ENCODE peak calls at places on chromosomes 12 and 14, in six cellular contexts. One of them, this sample, is unnamed.

GRCh38 chr12:64028541-64028940 is 184.0 kb downstream of the SRGAP1 start:
- DNase-seq in foreskin keratinocyte: no peak
- DNase-seq in transverse colon: no peak
- DNase-seq in GM23338: no peak
- DNase-seq in GM13977: no peak
- DNase-seq in neural crest cell: no peak
- DNase-seq in this sample: no peak

GRCh38 chr12:42587564-42588307 is 1.8 kb downstream of the PRICKLE1 start:
- DNase-seq in foreskin keratinocyte: no peak
- DNase-seq in transverse colon: no peak
- DNase-seq in GM23338: no peak
- DNase-seq in GM13977: no peak
- DNase-seq in neural crest cell: no peak
- DNase-seq in this sample: no peak

GRCh38 chr12:114697246-114697716 is 13.3 kb upstream of the TBX3 start:
- DNase-seq in foreskin keratinocyte: no peak
- DNase-seq in transverse colon: no peak
- DNase-seq in GM23338: no peak
- DNase-seq in GM13977: no peak
- DNase-seq in neural crest cell: no peak
- DNase-seq in this sample: no peak

GRCh38 chr12:79366374-79366773 is 324.4 kb downstream of the PAWR start:
- DNase-seq in foreskin keratinocyte: no peak
- DNase-seq in transverse colon: no peak
- DNase-seq in GM23338: no peak
- DNase-seq in GM13977: no peak
- DNase-seq in neural crest cell: no peak
- DNase-seq in this sample: no peak

GRCh38 chr12:79659961-79660431 is 30.8 kb downstream of the PAWR start:
- DNase-seq in foreskin keratinocyte: no peak
- DNase-seq in transverse colon: no peak
- DNase-seq in GM23338: no peak
- DNase-seq in GM13977: no peak
- DNase-seq in neural crest cell: no peak
- DNase-seq in this sample: no peak

GRCh38 chr14:23910081-23910875 is 43.3 kb upstream of the DHRS4 start:
- DNase-seq in foreskin keratinocyte: peak
- DNase-seq in transverse colon: peak
- DNase-seq in GM23338: peak
- DNase-seq in GM13977: peak
- DNase-seq in neural crest cell: peak
- DNase-seq in this sample: peak

GRCh38 chr12:121107681-121108080 is 25.0 kb upstream of the P2RX7 start:
- DNase-seq in foreskin keratinocyte: no peak
- DNase-seq in transverse colon: no peak
- DNase-seq in GM23338: no peak
- DNase-seq in GM13977: no peak
- DNase-seq in neural crest cell: no peak
- DNase-seq in this sample: no peak

GRCh38 chr14:45252356-45253069 is 489 bp downstream of the MIS18BP1 start:
- DNase-seq in foreskin keratinocyte: no peak
- DNase-seq in transverse colon: no peak
- DNase-seq in GM23338: peak
- DNase-seq in GM13977: no peak
- DNase-seq in neural crest cell: peak
- DNase-seq in this sample: no peak

GRCh38 chr12:52615208-52615868 is 3.0 kb downstream of the KRT73 start:
- DNase-seq in foreskin keratinocyte: no peak
- DNase-seq in transverse colon: no peak
- DNase-seq in GM23338: no peak
- DNase-seq in GM13977: no peak
- DNase-seq in neural crest cell: no peak
- DNase-seq in this sample: no peak

GRCh38 chr14:88227693-88228092 is 95.4 kb downstream of the KCNK10 start:
- DNase-seq in foreskin keratinocyte: no peak
- DNase-seq in transverse colon: no peak
- DNase-seq in GM23338: no peak
- DNase-seq in GM13977: no peak
- DNase-seq in neural crest cell: no peak
- DNase-seq in this sample: no peak

GRCh38 chr12:121053706-121054105 is 14.7 kb upstream of the OASL start:
- DNase-seq in foreskin keratinocyte: no peak
- DNase-seq in transverse colon: no peak
- DNase-seq in GM23338: no peak
- DNase-seq in GM13977: no peak
- DNase-seq in neural crest cell: no peak
- DNase-seq in this sample: no peak

GRCh38 chr12:124524231-124524925 is 43.0 kb downstream of the NCOR2 start:
- DNase-seq in foreskin keratinocyte: no peak
- DNase-seq in transverse colon: no peak
- DNase-seq in GM23338: no peak
- DNase-seq in GM13977: no peak
- DNase-seq in neural crest cell: no peak
- DNase-seq in this sample: no peak

GRCh38 chr12:52130695-52131094 is 51.2 kb downstream of the SMIM41 start:
- DNase-seq in foreskin keratinocyte: no peak
- DNase-seq in transverse colon: no peak
- DNase-seq in GM23338: peak
- DNase-seq in GM13977: no peak
- DNase-seq in neural crest cell: no peak
- DNase-seq in this sample: no peak

GRCh38 chr12:76422878-76423438 is 74.7 kb upstream of the BBS10 start:
- DNase-seq in foreskin keratinocyte: peak
- DNase-seq in transverse colon: no peak
- DNase-seq in GM23338: no peak
- DNase-seq in GM13977: no peak
- DNase-seq in neural crest cell: no peak
- DNase-seq in this sample: no peak

GRCh38 chr14:96911499-96912130 is 114.4 kb downstream of the VRK1 start:
- DNase-seq in foreskin keratinocyte: no peak
- DNase-seq in transverse colon: no peak
- DNase-seq in GM23338: no peak
- DNase-seq in GM13977: no peak
- DNase-seq in neural crest cell: no peak
- DNase-seq in this sample: no peak

GRCh38 chr12:113449299-113449698 is 22.4 kb downstream of the LHX5 start:
- DNase-seq in foreskin keratinocyte: no peak
- DNase-seq in transverse colon: no peak
- DNase-seq in GM23338: no peak
- DNase-seq in GM13977: no peak
- DNase-seq in neural crest cell: no peak
- DNase-seq in this sample: no peak

GRCh38 chr14:88791629-88792571 is 853 bp downstream of the EML5 start:
- DNase-seq in foreskin keratinocyte: no peak
- DNase-seq in transverse colon: peak
- DNase-seq in GM23338: peak
- DNase-seq in GM13977: no peak
- DNase-seq in neural crest cell: peak
- DNase-seq in this sample: no peak

GRCh38 chr12:49296034-49296835 is 1.3 kb downstream of the PRPH start:
- DNase-seq in foreskin keratinocyte: no peak
- DNase-seq in transverse colon: peak
- DNase-seq in GM23338: peak
- DNase-seq in GM13977: peak
- DNase-seq in neural crest cell: peak
- DNase-seq in this sample: peak

GRCh38 chr12:114443607-114444421 is 37.9 kb upstream of the TBX5 start:
- DNase-seq in foreskin keratinocyte: no peak
- DNase-seq in transverse colon: no peak
- DNase-seq in GM23338: peak
- DNase-seq in GM13977: no peak
- DNase-seq in neural crest cell: no peak
- DNase-seq in this sample: no peak

GRCh38 chr12:76588881-76589565 is 29.5 kb upstream of the OSBPL8 start:
- DNase-seq in foreskin keratinocyte: peak
- DNase-seq in transverse colon: no peak
- DNase-seq in GM23338: no peak
- DNase-seq in GM13977: no peak
- DNase-seq in neural crest cell: no peak
- DNase-seq in this sample: no peak

GRCh38 chr12:118979763-118980406 is 1.5 kb upstream of the SRRM4 start:
- DNase-seq in foreskin keratinocyte: no peak
- DNase-seq in transverse colon: peak
- DNase-seq in GM23338: peak
- DNase-seq in GM13977: peak
- DNase-seq in neural crest cell: peak
- DNase-seq in this sample: peak

GRCh38 chr14:91036741-91037469 is 23.5 kb downstream of the RPS6KA5 start:
- DNase-seq in foreskin keratinocyte: no peak
- DNase-seq in transverse colon: no peak
- DNase-seq in GM23338: no peak
- DNase-seq in GM13977: no peak
- DNase-seq in neural crest cell: no peak
- DNase-seq in this sample: no peak

DNA sequence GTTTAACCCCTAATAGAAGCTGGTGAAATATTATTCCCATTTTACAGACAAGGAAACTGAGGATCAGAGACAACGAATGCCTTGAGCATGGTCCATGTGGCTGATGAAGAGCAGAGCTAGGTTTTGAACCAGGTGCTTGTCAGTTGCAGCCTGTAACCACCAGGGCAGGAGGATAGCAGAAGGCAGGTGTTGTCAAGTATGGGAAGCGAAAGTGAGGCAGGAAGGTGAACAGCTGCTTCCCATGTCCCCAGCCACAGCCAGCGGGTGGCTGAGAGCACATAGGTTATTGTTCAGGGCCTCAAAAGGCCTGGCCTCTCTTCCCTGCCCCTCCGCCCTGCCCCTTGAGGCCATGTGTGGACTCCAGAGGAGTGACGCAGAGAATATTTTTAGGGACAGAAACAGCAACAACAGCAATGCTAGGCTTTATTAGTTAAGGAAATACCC is 39.6 kb downstream of the IQSEC3 start:
- DNase-seq in foreskin keratinocyte: no peak
- DNase-seq in transverse colon: peak
- DNase-seq in GM23338: peak
- DNase-seq in GM13977: peak
- DNase-seq in neural crest cell: no peak
- DNase-seq in this sample: no peak
- TF ChIP-seq CTCF in foreskin keratinocyte: peak
- TF ChIP-seq CTCF in transverse colon: no peak
- TF ChIP-seq CTCF in GM23338: peak
- TF ChIP-seq CTCF in GM13977: peak
- TF ChIP-seq CTCF in neural crest cell: peak
- TF ChIP-seq CTCF in this sample: peak

DNA sequence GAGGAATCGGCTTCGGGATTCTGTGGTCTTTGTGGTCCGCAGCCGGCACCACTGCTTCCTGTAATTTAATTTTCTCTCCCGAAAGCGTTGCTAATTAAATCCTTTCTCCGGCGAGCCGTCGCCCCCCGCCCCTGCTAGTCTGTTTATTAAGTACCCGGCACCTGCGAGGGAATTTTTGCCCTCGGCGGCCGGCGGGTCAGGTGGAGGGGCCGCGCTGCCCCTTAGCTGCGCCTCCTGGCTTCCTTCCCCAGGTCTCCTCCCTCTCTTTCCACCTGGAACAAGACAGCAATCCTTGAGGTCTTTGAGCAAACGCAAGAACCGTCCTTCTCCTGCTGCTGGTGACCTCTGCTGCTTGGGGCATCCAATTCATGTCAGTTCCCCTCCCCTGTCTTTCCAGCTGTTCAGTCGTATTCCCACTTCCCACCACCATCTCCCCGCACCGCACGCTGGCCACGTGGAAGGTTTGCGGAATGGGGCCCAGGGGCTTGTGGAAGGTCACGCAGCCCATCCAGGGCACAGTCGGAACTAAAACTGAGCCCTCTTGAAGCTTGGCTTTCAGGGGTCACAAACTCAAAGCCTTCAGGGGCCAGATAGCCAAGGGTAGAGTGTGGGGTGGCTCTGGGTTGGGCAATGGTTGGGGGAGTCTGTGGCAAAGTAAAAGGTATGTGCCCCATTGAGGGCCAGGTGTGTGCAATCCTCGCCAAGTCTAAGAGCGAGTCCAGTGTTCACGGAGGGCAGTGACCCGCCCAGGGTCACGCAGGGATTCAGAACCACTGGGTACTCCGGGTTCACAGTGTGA is 16.1 kb downstream of the ZDHHC22 start:
- DNase-seq in foreskin keratinocyte: no peak
- DNase-seq in transverse colon: no peak
- DNase-seq in GM23338: peak
- DNase-seq in GM13977: no peak
- DNase-seq in neural crest cell: no peak
- DNase-seq in this sample: no peak
- TF ChIP-seq CTCF in foreskin keratinocyte: no peak
- TF ChIP-seq CTCF in transverse colon: no peak
- TF ChIP-seq CTCF in GM23338: peak
- TF ChIP-seq CTCF in GM13977: no peak
- TF ChIP-seq CTCF in neural crest cell: peak
- TF ChIP-seq CTCF in this sample: peak

GRCh38 chr14:106044949-106045596 is 518.7 kb downstream of the TMEM121 start:
- DNase-seq in foreskin keratinocyte: no peak
- DNase-seq in transverse colon: peak
- DNase-seq in GM23338: peak
- DNase-seq in GM13977: peak
- DNase-seq in neural crest cell: no peak
- DNase-seq in this sample: no peak
- TF ChIP-seq CTCF in foreskin keratinocyte: peak
- TF ChIP-seq CTCF in transverse colon: peak
- TF ChIP-seq CTCF in GM23338: peak
- TF ChIP-seq CTCF in GM13977: peak
- TF ChIP-seq CTCF in neural crest cell: no peak
- TF ChIP-seq CTCF in this sample: no peak

GRCh38 chr12:128823916-128824839 is at the start of gene SLC15A4:
- DNase-seq in foreskin keratinocyte: peak
- DNase-seq in transverse colon: peak
- DNase-seq in GM23338: peak
- DNase-seq in GM13977: peak
- DNase-seq in neural crest cell: peak
- DNase-seq in this sample: peak
- TF ChIP-seq CTCF in foreskin keratinocyte: peak
- TF ChIP-seq CTCF in transverse colon: no peak
- TF ChIP-seq CTCF in GM23338: no peak
- TF ChIP-seq CTCF in GM13977: peak
- TF ChIP-seq CTCF in neural crest cell: peak
- TF ChIP-seq CTCF in this sample: peak

DNA sequence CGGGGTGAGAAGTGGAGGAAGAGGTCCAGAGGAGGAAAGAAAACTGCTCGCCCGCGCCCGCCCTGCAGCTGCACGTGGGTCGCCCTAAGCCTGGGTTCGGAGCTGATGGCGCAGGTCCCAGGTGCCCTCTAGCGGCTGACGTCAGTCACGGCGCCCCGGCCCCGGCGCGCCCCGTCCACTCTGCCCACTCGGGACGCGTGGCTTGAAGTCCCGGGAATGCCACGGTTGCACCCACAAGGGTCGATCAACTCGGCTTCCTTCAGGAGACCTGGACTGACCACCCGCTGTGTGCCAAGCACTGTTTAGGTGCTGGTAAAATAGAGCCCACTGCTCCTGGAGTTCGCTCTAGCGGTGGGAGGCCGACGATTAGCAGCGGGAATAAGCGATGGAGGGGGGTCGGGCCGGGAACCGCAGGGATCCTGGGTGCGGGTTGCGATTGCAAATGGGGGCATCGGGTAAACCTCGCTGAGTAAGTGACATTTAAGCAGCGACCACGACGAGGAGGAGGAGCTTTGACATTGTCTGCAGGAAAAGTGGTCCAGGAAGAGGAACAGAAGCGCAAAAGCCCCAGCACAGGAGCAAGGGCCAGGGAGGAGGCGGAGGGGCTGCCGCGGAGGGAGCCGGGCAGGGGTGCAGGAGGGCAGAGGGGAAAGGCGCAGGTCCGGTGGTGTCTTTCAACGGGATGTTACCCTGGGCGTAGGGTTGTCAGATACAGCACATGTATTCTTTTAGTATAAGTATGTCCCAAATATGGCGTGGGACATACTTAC is 5.1 kb upstream of the ZNF839 start:
- DNase-seq in foreskin keratinocyte: no peak
- DNase-seq in transverse colon: peak
- DNase-seq in GM23338: peak
- DNase-seq in GM13977: peak
- DNase-seq in neural crest cell: peak
- DNase-seq in this sample: peak
- TF ChIP-seq CTCF in foreskin keratinocyte: peak
- TF ChIP-seq CTCF in transverse colon: peak
- TF ChIP-seq CTCF in GM23338: peak
- TF ChIP-seq CTCF in GM13977: peak
- TF ChIP-seq CTCF in neural crest cell: peak
- TF ChIP-seq CTCF in this sample: peak

This sample was measured in progenitor cell of endocrine pancreas.